ENCODE peak calls at places on chromosomes 16 and 17, in four cellular contexts. O is HCEC 1CT; A is ascending aorta; G is stimulated activated CD8-positive, alpha-beta memory T cell treated with anti-CD3 and anti-CD28 coated beads, Interleukin-2, amount 100 ng/mL, for 1 hour. H is an unnamed sample.

GRCh38 chr16:53511403-53512280 is 8.6 kb upstream of the AKTIP start:
- DNase-seq in A (no peak), O (no peak), G (no peak), H (no peak)

GRCh38 chr16:88956546-88957455 is 20.2 kb downstream of the CBFA2T3 start:
- DNase-seq in G (no peak), A (no peak), O (no peak), H (no peak)

GRCh38 chr17:83153681-83154310 is 74.4 kb downstream of the METRNL start:
- DNase-seq in O (no peak), A (no peak), G (no peak), H (no peak)

GRCh38 chr17:16286947-16287562 is 66.2 kb downstream of the CENPV start:
- DNase-seq in O (peak), G (no peak), A (no peak), H (no peak)

GRCh38 chr17:83093506-83093905 is 14.1 kb downstream of the METRNL start:
- DNase-seq in O (no peak), A (no peak), G (no peak), H (no peak)

GRCh38 chr16:27363797-27364196 is 38.2 kb upstream of the IL21R start:
- DNase-seq in G (no peak), A (no peak), O (no peak), H (no peak)

GRCh38 chr16:88727871-88728270 is 21.6 kb downstream of the CTU2 start:
- DNase-seq in G (no peak), A (no peak), O (no peak), H (peak)

GRCh38 chr16:24624102-24624501 is 84.7 kb downstream of the RBBP6 start:
- DNase-seq in A (no peak), O (no peak), G (no peak), H (no peak)

GRCh38 chr16:21194771-21195301 is 16.5 kb downstream of the ZP2 start:
- DNase-seq in O (peak), G (no peak), A (no peak), H (no peak)

GRCh38 chr17:77233635-77234334 is 93.0 kb downstream of the SEC14L1 start:
- DNase-seq in A (no peak), O (peak), G (no peak), H (no peak)

GRCh38 chr17:41676058-41676419 is 12.6 kb upstream of the EIF1 start:
- DNase-seq in O (no peak), G (no peak), A (no peak), H (no peak)

GRCh38 chr16:64627781-64628180 is 494.1 kb downstream of the CDH11 start:
- DNase-seq in A (no peak), O (no peak), G (no peak), H (no peak)

GRCh38 chr16:1536601-1537000 is 3.1 kb downstream of the TMEM204 start:
- DNase-seq in O (no peak), A (no peak), G (no peak), H (no peak)

GRCh38 chr16:2584742-2585650 is 47.2 kb downstream of the PDPK1 start:
- DNase-seq in A (no peak), G (no peak), O (no peak), H (no peak)

GRCh38 chr17:32007463-32008298 is 498 bp downstream of the LRRC37B start:
- DNase-seq in O (no peak), A (no peak), G (peak), H (no peak)

GRCh38 chr17:3551189-3551588 is 6.4 kb downstream of the TRPV3 start:
- DNase-seq in A (no peak), G (no peak), O (no peak), H (no peak)

GRCh38 chr16:89185062-89185751 is 13.7 kb downstream of the CDH15 start:
- DNase-seq in A (no peak), O (no peak), G (no peak), H (no peak)

GRCh38 chr17:32269377-32269776 is 3.7 kb downstream of the RHBDL3 start:
- DNase-seq in G (no peak), O (peak), A (no peak), H (no peak)

GRCh38 chr17:14346801-14347200 is 45.9 kb downstream of the HS3ST3B1 start:
- DNase-seq in O (no peak), A (no peak), G (no peak), H (no peak)

GRCh38 chr16:89065445-89065795 is 28.2 kb upstream of the ACSF3 start:
- DNase-seq in A (no peak), G (no peak), O (no peak), H (no peak)

GRCh38 chr16:86823895-86824671 is 245.7 kb downstream of the FOXL1 start:
- DNase-seq in O (no peak), A (no peak), G (no peak), H (peak)

GRCh38 chr16:85419503-85420408 is 193.4 kb upstream of the GSE1 start:
- DNase-seq in O (no peak), A (no peak), G (no peak), H (no peak)

GRCh38 chr17:80181431-80181830 is 11.6 kb downstream of the CARD14 start:
- DNase-seq in G (no peak), O (no peak), A (no peak), H (no peak)

GRCh38 chr16:74991593-74992403 is 6.9 kb upstream of the WDR59 start:
- DNase-seq in A (no peak), O (no peak), G (no peak), H (no peak)

GRCh38 chr16:77788196-77789084 is at the start of gene VAT1L:
- DNase-seq in O (peak), A (no peak), G (no peak), H (no peak)

GRCh38 chr17:74317071-74317470 is 9.0 kb upstream of the KIF19 start:
- DNase-seq in G (no peak), O (no peak), A (no peak), H (no peak)

GRCh38 chr17:62933986-62934385 is 32.0 kb upstream of the TANC2 start:
- DNase-seq in O (no peak), G (no peak), A (no peak), H (no peak)

GRCh38 chr16:53131363-53132071 is 76.7 kb downstream of the CHD9 start:
- DNase-seq in A (peak), G (peak), O (peak), H (no peak)

GRCh38 chr16:67448580-67448979 is 17.7 kb downstream of the HSD11B2 start:
- DNase-seq in G (no peak), O (no peak), A (no peak), H (no peak)

GRCh38 chr16:84475643-84476240 is 28.7 kb downstream of the MEAK7 start:
- DNase-seq in G (no peak), A (no peak), O (no peak), H (no peak)

GRCh38 chr16:57807252-57807967 is 5.1 kb upstream of the KIFC3 start:
- DNase-seq in A (no peak), O (no peak), G (no peak), H (no peak)

GRCh38 chr16:9091867-9092281 is 430 bp downstream of the HAPSTR1 start:
- DNase-seq in G (no peak), O (peak), A (no peak), H (no peak)

GRCh38 chr16:88558457-88559442 is 11.5 kb upstream of the ZC3H18 start:
- DNase-seq in O (peak), G (no peak), A (no peak), H (no peak)

H was measured in brain pericyte.